ENCODE peak calls at places on chromosomes 7 and 10, in eight cellular contexts. V, J, K, A, N, S, F and D are unnamed samples. For H3K27me3, the result is how much of the 10 kb centered on the place peaks cover.

GRCh38 chr7:71521506-71521905 is 389.6 kb downstream of the GALNT17 start:
- DNase-seq in V (no peak), J (no peak), K (no peak), A (no peak), N (no peak), S (no peak), F (no peak), D (peak)

GRCh38 chr7:93231264-93231663 is 902 bp upstream of the VPS50 start:
- DNase-seq in V (no peak), J (peak), K (no peak), A (no peak), N (no peak), S (no peak), F (no peak), D (no peak)

GRCh38 chr7:127021019-127021738 is 231.6 kb downstream of the GRM8 start:
- DNase-seq in V (no peak), J (no peak), K (no peak), A (no peak), N (no peak), S (no peak), F (no peak), D (no peak)

GRCh38 chr10:50990568-50991495 is 83.5 kb upstream of the PRKG1 start:
- DNase-seq in V (peak), J (peak), K (peak), A (peak), N (peak), S (no peak), F (peak), D (no peak)

GRCh38 chr10:90148121-90148855 is 446.9 kb downstream of the KIF20B start:
- DNase-seq in V (peak), J (peak), K (no peak), A (no peak), N (no peak), S (no peak), F (no peak), D (no peak)

GRCh38 chr10:37871568-37872251 is 14.3 kb upstream of the ZNF248 start:
- DNase-seq in V (no peak), J (no peak), K (no peak), A (no peak), N (no peak), S (no peak), F (no peak), D (no peak)

GRCh38 chr7:101315336-101315735 is 6.3 kb downstream of the IFT22 start:
- DNase-seq in V (peak), J (peak), K (no peak), A (no peak), N (no peak), S (no peak), F (no peak), D (peak)

GRCh38 chr10:122126763-122127659 is 138.0 kb downstream of the TACC2 start:
- DNase-seq in V (peak), J (peak), K (no peak), A (peak), N (peak), S (no peak), F (no peak), D (no peak)

GRCh38 chr10:81882011-81882410 is 7.0 kb downstream of the NRG3 start:
- DNase-seq in V (no peak), J (no peak), K (no peak), A (no peak), N (no peak), S (no peak), F (no peak), D (no peak)

GRCh38 chr10:103854265-103854686 is 1.1 kb downstream of the SH3PXD2A start:
- DNase-seq in V (peak), J (no peak), K (no peak), A (no peak), N (no peak), S (no peak), F (peak), D (no peak)

GRCh38 chr10:61000769-61001730 is 57.1 kb upstream of the RHOBTB1 start:
- DNase-seq in V (peak), J (peak), K (peak), A (peak), N (no peak), S (no peak), F (peak), D (no peak)

GRCh38 chr7:34036069-34036920 is 131.0 kb downstream of the BMPER start:
- DNase-seq in V (no peak), J (peak), K (no peak), A (no peak), N (no peak), S (no peak), F (peak), D (no peak)

GRCh38 chr7:81852701-81853100 is 82.9 kb upstream of the HGF start:
- DNase-seq in V (no peak), J (no peak), K (no peak), A (no peak), N (no peak), S (no peak), F (no peak), D (no peak)

GRCh38 chr7:142745091-142745635 is 4.1 kb upstream of the PRSS1 start:
- DNase-seq in V (no peak), J (no peak), K (no peak), A (no peak), N (no peak), S (no peak), F (no peak), D (no peak)

GRCh38 chr10:132926070-132926469 is 16.3 kb downstream of the CFAP46 start:
- DNase-seq in V (no peak), J (no peak), K (peak), A (no peak), N (no peak), S (no peak), F (no peak), D (no peak)

GRCh38 chr10:133391761-133392518 is 2.0 kb upstream of the MTG1 start:
- DNase-seq in V (no peak), J (no peak), K (peak), A (peak), N (no peak), S (no peak), F (peak), D (no peak)

GRCh38 chr10:88216976-88217375 is 353.6 kb downstream of the PTEN start:
- DNase-seq in V (no peak), J (no peak), K (no peak), A (no peak), N (no peak), S (no peak), F (peak), D (no peak)

GRCh38 chr7:47379629-47380324 is 202.1 kb downstream of the TNS3 start:
- DNase-seq in V (peak), J (peak), K (peak), A (peak), N (peak), S (no peak), F (peak), D (no peak)

GRCh38 chr10:24432478-24433416 is 223.8 kb downstream of the KIAA1217 start:
- DNase-seq in V (no peak), J (no peak), K (no peak), A (no peak), N (no peak), S (no peak), F (no peak), D (no peak)

GRCh38 chr10:34112431-34112830 is 702.7 kb downstream of the PARD3 start:
- DNase-seq in V (no peak), J (peak), K (no peak), A (no peak), N (no peak), S (no peak), F (no peak), D (no peak)

GRCh38 chr10:92328999-92329398 is 38.0 kb downstream of the MARCHF5 start:
- DNase-seq in V (no peak), J (no peak), K (no peak), A (no peak), N (no peak), S (no peak), F (no peak), D (no peak)

GRCh38 chr10:15147594-15148392 is 20.7 kb downstream of the NMT2 start:
- DNase-seq in V (no peak), J (no peak), K (no peak), A (no peak), N (no peak), S (no peak), F (no peak), D (no peak)

GRCh38 chr7:139713061-139713460 is 64.7 kb downstream of the HIPK2 start:
- DNase-seq in V (no peak), J (no peak), K (no peak), A (no peak), N (no peak), S (no peak), F (no peak), D (no peak)

GRCh38 chr7:81029523-81029922 is 110.7 kb upstream of the SEMA3C start:
- DNase-seq in V (no peak), J (no peak), K (no peak), A (no peak), N (no peak), S (no peak), F (no peak), D (no peak)

GRCh38 chr10:34094146-34094696 is 720.9 kb downstream of the PARD3 start:
- DNase-seq in V (no peak), J (no peak), K (no peak), A (no peak), N (no peak), S (no peak), F (no peak), D (no peak)

GRCh38 chr10:132193907-132194552 is 7.3 kb downstream of the DPYSL4 start:
- DNase-seq in V (peak), J (peak), K (peak), A (no peak), N (no peak), S (peak), F (peak), D (no peak)

GRCh38 chr10:13453896-13454295 is 74.9 kb downstream of the BEND7 start:
- DNase-seq in V (peak), J (no peak), K (no peak), A (no peak), N (no peak), S (peak), F (no peak), D (no peak)

GRCh38 chr10:88661018-88661417 is 3.2 kb upstream of the LIPF start:
- DNase-seq in V (no peak), J (no peak), K (no peak), A (no peak), N (no peak), S (no peak), F (no peak), D (no peak)

GRCh38 chr10:116769791-116770190 is 27.4 kb upstream of the HSPA12A start:
- DNase-seq in V (no peak), J (peak), K (no peak), A (peak), N (no peak), S (no peak), F (no peak), D (no peak)

GRCh38 chr7:124720195-124720594 is 45.4 kb downstream of the GPR37 start:
- DNase-seq in V (no peak), J (no peak), K (no peak), A (no peak), N (peak), S (no peak), F (no peak), D (no peak)

GRCh38 chr10:49387029-49387428 is 8.9 kb downstream of the DRGX start:
- DNase-seq in V (no peak), J (peak), K (no peak), A (no peak), N (peak), S (no peak), F (no peak), D (no peak)

GRCh38 chr10:86188326-86188725 is 178.3 kb downstream of the GRID1 start:
- DNase-seq in V (no peak), J (no peak), K (no peak), A (no peak), N (no peak), S (no peak), F (no peak), D (peak)

GRCh38 chr10:110244550-110244949 is 37.1 kb downstream of the MXI1 start:
- DNase-seq in V (no peak), J (no peak), K (no peak), A (no peak), N (no peak), S (no peak), F (no peak), D (no peak)

GRCh38 chr7:105760549-105761447 is 115.6 kb downstream of the ATXN7L1 start:
- DNase-seq in V (no peak), J (peak), K (no peak), A (no peak), N (no peak), S (no peak), F (no peak), D (no peak)

GRCh38 chr7:6640246-6640721 is 3.2 kb downstream of the ZNF316 start:
- DNase-seq in V (peak), J (peak), K (no peak), A (no peak), N (no peak), S (no peak), F (no peak), D (no peak)

GRCh38 chr10:88932539-88933256 is 19.9 kb downstream of the ACTA2 start:
- DNase-seq in V (peak), J (peak), K (no peak), A (peak), N (peak), S (no peak), F (peak), D (no peak)

GRCh38 chr10:121481222-121481621 is 117.0 kb downstream of the FGFR2 start:
- DNase-seq in V (no peak), J (peak), K (no peak), A (no peak), N (no peak), S (no peak), F (no peak), D (no peak)

DNA sequence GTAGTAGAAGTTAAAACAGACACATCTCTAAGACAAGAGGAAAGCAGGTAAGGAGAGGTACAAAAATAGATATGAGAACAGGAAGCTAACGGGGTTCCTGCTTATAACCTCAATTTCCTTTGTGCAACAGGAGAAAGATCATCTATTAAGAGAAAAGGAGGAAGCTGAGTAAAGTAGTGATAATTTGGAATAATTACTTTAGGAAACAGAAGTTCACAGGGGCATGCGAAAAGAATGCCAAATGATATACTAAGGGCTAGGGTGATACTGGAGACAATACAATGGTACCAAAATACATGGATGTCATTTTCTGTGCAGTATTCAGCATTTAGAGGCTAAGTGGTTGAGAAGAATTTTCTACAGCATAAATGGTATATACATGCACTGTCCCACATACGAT is 108.8 kb downstream of the NRBF2 start:
- DNase-seq in V (no peak), J (no peak), K (no peak), A (no peak), N (no peak), S (no peak), F (no peak), D (no peak)
- H3K27me3 ChIP-seq in V (under half), J (under half), K (under half), A (under half), N (under half), S (under half), F (under half), D (under half)

DNA sequence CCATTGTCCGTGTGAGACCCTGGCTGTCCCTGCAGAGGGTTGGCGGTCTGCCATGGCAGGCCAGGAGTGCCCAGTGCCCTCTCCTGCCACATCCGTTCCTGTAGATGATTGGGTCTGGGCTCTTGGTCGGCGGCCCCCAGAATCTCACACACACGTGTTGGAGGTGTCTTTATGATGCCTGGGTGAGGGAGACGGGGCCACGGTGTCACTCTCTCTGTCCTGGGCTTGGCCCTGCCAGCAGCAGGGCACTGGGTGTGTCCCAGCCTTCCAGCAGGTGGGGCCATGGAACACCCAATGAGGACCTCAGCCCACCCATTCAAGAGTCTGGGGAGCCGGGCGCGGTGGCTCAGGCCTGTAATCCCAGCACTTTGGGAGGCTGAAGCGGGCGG is 30.2 kb downstream of the UNC5B start:
- DNase-seq in V (no peak), J (no peak), K (no peak), A (no peak), N (no peak), S (no peak), F (no peak), D (no peak)
- TF ChIP-seq CTCF in V (peak), J (no peak), K (no peak), A (no peak), N (no peak), S (no peak), F (no peak), D (no peak)

GRCh38 chr7:148337566-148337965 is 253.0 kb upstream of the C7orf33 start:
- DNase-seq in V (no peak), J (no peak), K (no peak), A (no peak), N (no peak), S (no peak), F (no peak), D (no peak)

GRCh38 chr7:148335790-148336189 is 254.8 kb upstream of the C7orf33 start:
- DNase-seq in V (no peak), J (no peak), K (no peak), A (no peak), N (no peak), S (no peak), F (no peak), D (no peak)

GRCh38 chr7:148337166-148337565 is 253.4 kb upstream of the C7orf33 start:
- DNase-seq in V (peak), J (no peak), K (no peak), A (no peak), N (no peak), S (no peak), F (no peak), D (no peak)

GRCh38 chr7:148334959-148335577 is 255.5 kb upstream of the C7orf33 start:
- DNase-seq in V (peak), J (peak), K (no peak), A (no peak), N (no peak), S (no peak), F (no peak), D (no peak)

GRCh38 chr7:148336411-148336810 is 254.2 kb upstream of the C7orf33 start:
- DNase-seq in V (no peak), J (no peak), K (no peak), A (no peak), N (no peak), S (no peak), F (no peak), D (no peak)
- H3K27ac ChIP-seq in V (no peak), J (no peak), K (no peak), A (no peak), N (no peak), S (no peak), F (no peak), D (no peak)

GRCh38 chr7:1232103-1232466 is 587 bp upstream of the UNCX start:
- DNase-seq in V (no peak), J (no peak), K (no peak), A (no peak), N (no peak), S (no peak), F (no peak), D (no peak)

GRCh38 chr7:1229956-1230355 is 2.7 kb upstream of the UNCX start:
- DNase-seq in V (peak), J (no peak), K (no peak), A (no peak), N (no peak), S (no peak), F (no peak), D (no peak)

GRCh38 chr7:1231214-1232102 is 1.2 kb upstream of the UNCX start:
- DNase-seq in V (peak), J (no peak), K (no peak), A (no peak), N (no peak), S (no peak), F (no peak), D (no peak)

GRCh38 chr7:1229334-1229935 is 3.2 kb upstream of the UNCX start:
- DNase-seq in V (peak), J (no peak), K (no peak), A (no peak), N (no peak), S (no peak), F (no peak), D (no peak)

GRCh38 chr7:1230411-1231213 is 2.1 kb upstream of the UNCX start:
- DNase-seq in V (peak), J (no peak), K (no peak), A (no peak), N (no peak), S (no peak), F (no peak), D (no peak)
- H3K27me3 ChIP-seq in V (half or more), J (half or more), K (half or more), A (half or more), N (half or more), S (half or more), F (under half), D (half or more)